ENCODE peak calls at places on chromosomes 16 and 17, in ten cellular contexts. C is A549, W is HL-60, B is gastrocnemius medialis, Z is endothelial cell of umbilical vein, R is mammary epithelial cell, H is AG09309, Q is PC-3, T is esophagus squamous epithelium, K is neural progenitor cell. Y is an unnamed sample.
A peak's percentile ranks its signal among the peaks of the same experiment; 100 is the strongest.

GRCh38 chr17:60327122-60327869 is 64.6 kb downstream of the USP32 start:
- DNase-seq in Q (no peak), R (no peak), H (no peak), B (no peak), T (no peak), K (peak; percentile 70), W (no peak), Z (no peak), C (no peak), Y (no peak)

GRCh38 chr16:84742561-84743200 is 42.9 kb downstream of the USP10 start:
- DNase-seq in B (no peak), Q (no peak), K (no peak), H (no peak), Z (no peak), R (no peak), C (no peak), T (no peak), W (no peak), Y (no peak)

GRCh38 chr17:33753452-33753851 is 460.4 kb upstream of the ASIC2 start:
- DNase-seq in K (no peak), H (no peak), Q (no peak), Z (no peak), R (no peak), W (peak; percentile 11), C (no peak), B (no peak), T (no peak), Y (no peak)

GRCh38 chr17:39080416-39081179 is 70.8 kb downstream of the PLXDC1 start:
- DNase-seq in B (peak; percentile 40), K (peak; percentile 50), Z (no peak), C (no peak), Q (peak; percentile 9), W (no peak), H (no peak), T (no peak), R (no peak), Y (peak; percentile 54)

GRCh38 chr16:58727028-58727781 is 6.9 kb downstream of the GOT2 start:
- DNase-seq in C (no peak), K (no peak), T (no peak), Z (no peak), Q (no peak), W (no peak), H (no peak), R (no peak), B (no peak), Y (no peak)

GRCh38 chr17:56786989-56787482 is 46.7 kb downstream of the C17orf67 start:
- DNase-seq in Q (peak; percentile 99), R (peak; percentile 99), C (peak; percentile 27), Z (peak; percentile 83), T (no peak), W (peak; percentile 93), K (no peak), B (peak; percentile 62), H (peak; percentile 92), Y (peak; percentile 74)

GRCh38 chr16:24736758-24737157 is 7.3 kb downstream of the TNRC6A start:
- DNase-seq in H (no peak), R (no peak), Z (no peak), B (no peak), K (no peak), C (no peak), W (no peak), Q (no peak), T (no peak), Y (no peak)

GRCh38 chr17:59074494-59074893 is 32.2 kb downstream of the TRIM37 start:
- DNase-seq in H (peak; percentile 18), Z (peak; percentile 86), R (peak; percentile 78), C (no peak), K (no peak), T (no peak), Q (no peak), W (no peak), B (no peak), Y (peak; percentile 91)

GRCh38 chr17:27882162-27882840 is 10.9 kb downstream of the LYRM9 start:
- DNase-seq in T (no peak), W (no peak), K (no peak), B (no peak), C (no peak), Z (no peak), H (no peak), R (no peak), Q (no peak), Y (no peak)

GRCh38 chr17:36183001-36183810 is 6.8 kb upstream of the TBC1D3B start:
- DNase-seq in Q (peak; percentile 25), W (peak; percentile 51), R (peak; percentile 66), H (peak; percentile 49), C (peak; percentile 68), K (peak; percentile 94), Z (no peak), T (no peak), B (no peak), Y (peak; percentile 89)

GRCh38 chr17:2067048-2067452 is 12.1 kb downstream of the HIC1 start:
- DNase-seq in H (no peak), R (no peak), C (no peak), B (no peak), W (no peak), T (no peak), Z (no peak), Q (no peak), K (no peak), Y (peak; percentile 48)

GRCh38 chr16:11314309-11314894 is 30.9 kb upstream of the RMI2 start:
- DNase-seq in Z (no peak), T (no peak), Q (no peak), H (no peak), R (no peak), C (no peak), K (no peak), B (no peak), W (no peak), Y (no peak)
- H3K4me3 ChIP-seq in Z (no peak overlapping the region), T (no peak overlapping the region), Q (no peak overlapping the region), H (no peak overlapping the region), R (no peak overlapping the region), C (no peak overlapping the region), K (no peak overlapping the region), B (no peak overlapping the region), W (no peak overlapping the region), Y (no peak overlapping the region)

GRCh38 chr17:49846938-49847712 is 744 bp downstream of the TAC4 start:
- DNase-seq in Q (no peak), Z (no peak), T (no peak), R (no peak), W (no peak), C (no peak), K (no peak), H (no peak), B (no peak), Y (no peak)

GRCh38 chr17:49843774-49844350 is 4.0 kb downstream of the TAC4 start:
- DNase-seq in R (no peak), H (no peak), C (peak; percentile 69), W (no peak), T (no peak), K (peak; percentile 57), B (no peak), Q (peak; percentile 56), Z (peak; percentile 39), Y (no peak)

GRCh38 chr17:49842846-49843245 is 5.0 kb downstream of the TAC4 start:
- DNase-seq in T (no peak), B (no peak), K (no peak), H (no peak), Q (no peak), R (no peak), W (no peak), Z (peak; percentile 46), C (no peak), Y (no peak)

GRCh38 chr17:49848019-49848473 is at the start of gene TAC4:
- DNase-seq in H (no peak), B (no peak), Q (no peak), T (no peak), W (no peak), C (no peak), R (no peak), Z (no peak), K (peak; percentile 42), Y (no peak)

DNA sequence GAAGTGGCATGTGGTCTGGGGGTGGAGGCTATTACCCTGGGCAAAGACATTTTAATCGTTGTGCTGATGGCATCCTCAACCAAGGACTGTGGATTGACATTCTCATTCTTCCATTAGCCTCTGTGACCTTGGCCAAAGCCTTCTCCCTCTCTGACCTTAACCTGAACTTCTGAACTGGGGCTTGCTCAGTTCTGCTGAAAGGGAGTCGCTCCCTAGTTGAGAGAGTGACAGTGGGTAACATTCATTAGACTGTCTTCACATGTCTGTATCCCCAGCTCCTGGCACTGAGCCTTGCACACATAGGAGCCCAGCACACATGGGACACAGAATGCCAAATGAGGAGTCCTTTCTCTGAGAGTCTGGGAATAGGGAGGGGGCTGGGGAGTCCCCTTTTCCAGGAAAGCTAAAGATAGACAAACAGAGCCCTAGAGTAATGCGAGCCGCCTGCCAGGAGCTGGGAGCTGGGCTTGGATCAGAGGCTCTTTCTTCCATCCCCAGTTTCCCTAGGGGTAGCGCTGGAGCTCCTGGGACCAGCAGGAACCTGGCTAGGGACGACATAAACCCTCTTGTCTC is 2.6 kb downstream of the TAC4 start:
- DNase-seq in C (no peak), Z (peak; percentile 26), K (no peak), W (no peak), H (no peak), R (no peak), B (peak; percentile 35), Q (no peak), T (no peak), Y (peak; percentile 48)
- TF ChIP-seq CTCF in C (no peak), Z (no peak), K (no peak), W (no peak), H (no peak), R (no peak), B (no peak), Q (no peak), T (no peak), Y (no peak)

DNA sequence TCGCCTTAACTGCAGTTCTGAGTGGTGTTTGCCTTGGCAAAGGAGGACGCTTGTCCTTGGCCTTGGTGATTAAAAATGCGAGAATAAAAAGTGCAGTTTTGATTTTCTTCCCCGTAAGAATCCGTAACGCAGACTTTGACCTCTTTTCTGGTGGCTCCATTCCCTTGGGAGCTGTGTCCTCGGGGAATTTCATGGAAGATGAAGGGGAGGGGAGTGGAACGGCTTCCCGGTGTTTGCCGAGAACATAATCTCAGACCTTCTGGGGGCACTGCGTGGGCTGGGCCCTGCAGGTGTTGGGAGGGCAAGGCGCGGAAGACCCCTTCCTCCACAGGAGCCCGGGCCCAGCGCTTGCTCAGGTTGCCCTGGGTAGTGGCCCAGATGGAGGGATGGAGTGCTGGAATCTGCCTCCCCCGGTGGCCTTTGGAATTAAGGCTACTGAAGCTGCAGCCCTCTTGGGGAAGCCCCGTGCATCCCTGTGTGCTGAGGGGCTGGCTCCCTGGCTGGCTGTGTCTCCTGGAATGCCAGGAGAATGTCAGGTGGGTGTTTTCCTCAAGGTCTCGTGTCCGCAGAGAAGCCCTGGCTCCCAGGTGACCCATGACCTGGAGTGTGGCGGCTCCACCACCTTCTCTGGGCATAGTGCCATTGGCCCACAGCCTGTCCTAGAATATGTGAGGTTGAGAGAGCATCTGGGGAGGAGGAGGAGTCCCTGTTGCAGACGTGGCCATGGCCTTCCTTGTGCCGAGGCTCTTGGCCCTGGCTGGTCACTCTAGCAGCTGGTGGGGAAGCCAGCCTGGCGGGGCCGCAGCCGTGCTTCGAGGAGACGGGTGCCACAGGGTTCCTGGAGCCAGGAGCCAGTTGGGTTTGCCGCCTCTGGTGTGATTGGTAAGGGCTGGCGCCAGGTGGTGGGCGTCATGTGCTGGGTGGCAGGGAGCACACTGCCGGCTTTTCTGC is 3.1 kb downstream of the BAIAP2 start:
- DNase-seq in K (no peak), T (no peak), R (no peak), W (no peak), C (no peak), H (no peak), Z (no peak), B (no peak), Q (no peak), Y (peak; percentile 18)
- H3K4me3 ChIP-seq in K (no peak overlapping the region), T (peak overlapping the region; percentile 53), R (no peak overlapping the region), W (no peak overlapping the region), C (no peak overlapping the region), H (no peak overlapping the region), Z (no peak overlapping the region), B (no peak overlapping the region), Q (peak overlapping the region; percentile 92), Y (no peak overlapping the region)

GRCh38 chr17:81189670-81190530 is 23.9 kb upstream of the AATK start:
- DNase-seq in Q (no peak), T (no peak), K (peak; percentile 49), C (peak; percentile 52), R (no peak), B (no peak), Z (no peak), H (no peak), W (no peak), Y (no peak)
- TF ChIP-seq CTCF in Q (peak; percentile 34), T (no peak), K (peak; percentile 40), C (peak; percentile 25), R (no peak), B (no peak), Z (peak; percentile 32), H (no peak), W (no peak), Y (no peak)

Y was measured in cardiac fibroblast.